ENCODE peak calls at places on chromosomes 16 and 17, in nine cellular contexts. U, I, F, B, S, O, N, C and A are unnamed samples.

GRCh38 chr17:204427-205175 is 23.2 kb upstream of the DOC2B start:
- DNase-seq in U (no peak), I (no peak), F (no peak), B (no peak), S (no peak), O (no peak), N (no peak), C (no peak), A (no peak)

GRCh38 chr16:86566601-86566965 is at the start of gene FOXC2:
- DNase-seq in U (peak), I (peak), F (peak), B (peak), S (peak), O (peak), N (peak), C (peak), A (no peak)

GRCh38 chr16:56331399-56331798 is 93.9 kb downstream of the AMFR start:
- DNase-seq in U (no peak), I (no peak), F (no peak), B (no peak), S (no peak), O (no peak), N (no peak), C (no peak), A (no peak)

GRCh38 chr17:81339502-81340296 is 44.6 kb upstream of the SLC38A10 start:
- DNase-seq in U (no peak), I (no peak), F (peak), B (no peak), S (no peak), O (no peak), N (no peak), C (no peak), A (no peak)

GRCh38 chr17:68514809-68515208 is 2.6 kb downstream of the PRKAR1A start:
- DNase-seq in U (no peak), I (no peak), F (peak), B (no peak), S (no peak), O (no peak), N (no peak), C (peak), A (no peak)

GRCh38 chr16:12160249-12160648 is 183.7 kb downstream of the SNX29 start:
- DNase-seq in U (no peak), I (no peak), F (no peak), B (no peak), S (no peak), O (no peak), N (no peak), C (no peak), A (no peak)

GRCh38 chr16:3642397-3643094 is 11.9 kb upstream of the DNASE1 start:
- DNase-seq in U (no peak), I (no peak), F (no peak), B (no peak), S (no peak), O (peak), N (no peak), C (peak), A (no peak)

GRCh38 chr17:64706224-64707076 is 44.3 kb upstream of the SMURF2 start:
- DNase-seq in U (peak), I (no peak), F (peak), B (no peak), S (no peak), O (no peak), N (no peak), C (no peak), A (no peak)

GRCh38 chr17:15462962-15463361 is 4.5 kb downstream of the CDRT4 start:
- DNase-seq in U (no peak), I (peak), F (no peak), B (no peak), S (no peak), O (no peak), N (no peak), C (no peak), A (no peak)

GRCh38 chr17:59462385-59462784 is 103.0 kb upstream of the DHX40 start:
- DNase-seq in U (no peak), I (no peak), F (no peak), B (no peak), S (no peak), O (no peak), N (no peak), C (no peak), A (no peak)

GRCh38 chr17:19744492-19744891 is 3.6 kb downstream of the ALDH3A1 start:
- DNase-seq in U (no peak), I (no peak), F (no peak), B (no peak), S (no peak), O (no peak), N (no peak), C (no peak), A (no peak)

GRCh38 chr17:28166478-28166877 is 124.0 kb downstream of the NLK start:
- DNase-seq in U (no peak), I (no peak), F (no peak), B (no peak), S (no peak), O (no peak), N (no peak), C (no peak), A (no peak)

GRCh38 chr17:41553176-41553575 is 18.7 kb downstream of the KRT9 start:
- DNase-seq in U (no peak), I (no peak), F (no peak), B (no peak), S (no peak), O (no peak), N (no peak), C (no peak), A (no peak)

GRCh38 chr16:66568355-66568754 is 2.1 kb downstream of the CMTM1 start:
- DNase-seq in U (no peak), I (no peak), F (no peak), B (no peak), S (no peak), O (no peak), N (no peak), C (peak), A (no peak)

GRCh38 chr16:88045820-88046303 is 94.6 kb downstream of the BANP start:
- DNase-seq in U (no peak), I (no peak), F (no peak), B (no peak), S (no peak), O (peak), N (no peak), C (no peak), A (no peak)

GRCh38 chr16:17466876-17467275 is 3.9 kb downstream of the XYLT1 start:
- DNase-seq in U (no peak), I (no peak), F (no peak), B (no peak), S (no peak), O (no peak), N (no peak), C (no peak), A (no peak)

GRCh38 chr17:70324031-70324430 is 154.7 kb downstream of the KCNJ2 start:
- DNase-seq in U (no peak), I (no peak), F (no peak), B (no peak), S (no peak), O (no peak), N (no peak), C (no peak), A (no peak)

GRCh38 chr17:16352303-16352837 is 899 bp downstream of the CENPV start:
- DNase-seq in U (peak), I (peak), F (peak), B (peak), S (no peak), O (peak), N (no peak), C (peak), A (no peak)

GRCh38 chr16:64172652-64173051 is 949.2 kb downstream of the CDH11 start:
- DNase-seq in U (no peak), I (no peak), F (no peak), B (no peak), S (no peak), O (no peak), N (no peak), C (no peak), A (no peak)
- TF ChIP-seq CTCF in U (no peak), I (no peak), F (no peak), B (no peak), S (no peak), O (no peak), N (no peak), C (no peak), A (no peak)

GRCh38 chr17:76887809-76888208 is 19.6 kb downstream of the MGAT5B start:
- DNase-seq in U (no peak), I (no peak), F (no peak), B (no peak), S (no peak), O (no peak), N (no peak), C (no peak), A (no peak)
- TF ChIP-seq CTCF in U (no peak), I (no peak), F (no peak), B (no peak), S (no peak), O (no peak), N (no peak), C (peak), A (no peak)

GRCh38 chr17:3447625-3448024 is 14.0 kb upstream of the OR1E2 start:
- DNase-seq in U (peak), I (no peak), F (peak), B (no peak), S (no peak), O (no peak), N (no peak), C (peak), A (no peak)
- TF ChIP-seq CTCF in U (no peak), I (no peak), F (peak), B (no peak), S (no peak), O (no peak), N (no peak), C (no peak), A (no peak)

DNA sequence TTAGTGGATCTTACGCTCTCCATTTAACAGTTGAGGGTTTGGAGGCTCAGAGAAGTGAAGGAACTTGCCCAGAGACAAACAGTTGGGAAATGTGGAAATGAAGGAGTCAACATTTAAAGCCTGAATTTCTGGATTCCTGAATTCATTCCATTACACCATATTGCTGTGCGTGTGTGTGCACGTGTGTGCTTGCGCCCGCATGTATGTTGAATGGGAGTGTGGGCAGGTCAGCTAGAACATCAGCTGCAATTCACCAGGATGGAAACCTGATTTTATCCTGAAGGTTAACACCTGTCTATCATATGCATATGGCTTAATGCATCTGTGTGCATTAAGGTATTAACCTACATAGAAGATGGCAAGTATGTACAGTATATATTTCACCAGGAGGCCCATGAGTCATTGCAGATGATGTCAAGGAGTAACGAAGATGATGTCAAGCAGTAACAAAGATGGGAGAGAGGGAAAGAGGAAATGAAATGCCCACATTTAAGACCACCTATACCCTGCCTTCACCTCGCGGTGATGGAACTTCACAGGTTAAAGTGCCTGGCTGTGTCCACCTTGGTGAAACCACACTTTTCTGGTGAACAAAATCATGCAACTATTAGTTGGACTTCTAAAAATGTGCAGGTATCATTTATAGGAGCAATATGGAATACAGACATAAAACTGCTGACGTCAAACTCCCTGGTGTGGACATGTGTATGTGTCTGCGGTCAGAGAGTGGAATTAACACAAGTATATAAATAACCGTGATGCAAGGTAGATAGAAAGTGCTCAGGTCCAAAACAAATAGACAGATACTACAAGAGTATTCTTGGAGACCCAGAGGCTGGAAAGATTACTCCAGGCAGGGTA is 832 bp upstream of the ADAP2 start:
- DNase-seq in U (no peak), I (no peak), F (no peak), B (no peak), S (no peak), O (no peak), N (no peak), C (no peak), A (no peak)
- TF ChIP-seq CTCF in U (no peak), I (no peak), F (no peak), B (no peak), S (no peak), O (no peak), N (no peak), C (no peak), A (no peak)